ENCODE peak calls at places on chromosome 9, in nine cellular contexts. A, P, W, Q, V, J, C, L and B are unnamed samples.

GRCh38 chr9:32468740-32469139 is 57.3 kb downstream of the RIGI start:
- DNase-seq in A (no peak), P (no peak), W (no peak), Q (no peak), V (no peak), J (no peak), C (no peak), L (no peak), B (no peak)

GRCh38 chr9:21744320-21744719 is 58.1 kb upstream of the MTAP start:
- DNase-seq in A (no peak), P (no peak), W (no peak), Q (no peak), V (no peak), J (no peak), C (no peak), L (no peak), B (no peak)

GRCh38 chr9:70100362-70100761 is 56.7 kb downstream of the MAMDC2 start:
- DNase-seq in A (no peak), P (no peak), W (peak), Q (no peak), V (no peak), J (no peak), C (peak), L (no peak), B (no peak)

GRCh38 chr9:78029601-78030552 is 1.7 kb downstream of the GNAQ start:
- DNase-seq in A (no peak), P (peak), W (peak), Q (no peak), V (no peak), J (peak), C (no peak), L (peak), B (peak)

GRCh38 chr9:96654450-96655197 is 493 bp downstream of the PRXL2C start:
- DNase-seq in A (peak), P (peak), W (peak), Q (peak), V (peak), J (peak), C (peak), L (peak), B (peak)

GRCh38 chr9:105128908-105129307 is 115.5 kb upstream of the SLC44A1 start:
- DNase-seq in A (no peak), P (no peak), W (no peak), Q (no peak), V (no peak), J (no peak), C (no peak), L (no peak), B (no peak)

GRCh38 chr9:87551692-87552303 is 54.1 kb downstream of the DAPK1 start:
- DNase-seq in A (no peak), P (peak), W (no peak), Q (no peak), V (no peak), J (peak), C (no peak), L (no peak), B (no peak)

GRCh38 chr9:135053133-135053532 is 34.3 kb upstream of the OLFM1 start:
- DNase-seq in A (no peak), P (no peak), W (no peak), Q (no peak), V (no peak), J (no peak), C (no peak), L (no peak), B (no peak)

GRCh38 chr9:6779417-6780241 is 21.9 kb downstream of the KDM4C start:
- DNase-seq in A (no peak), P (no peak), W (peak), Q (peak), V (no peak), J (peak), C (no peak), L (no peak), B (no peak)

GRCh38 chr9:14485366-14485765 is 171.4 kb upstream of the NFIB start:
- DNase-seq in A (no peak), P (no peak), W (no peak), Q (peak), V (no peak), J (no peak), C (no peak), L (peak), B (peak)

GRCh38 chr9:108467653-108468324 is 388.0 kb downstream of the ACTL7B start:
- DNase-seq in A (no peak), P (no peak), W (peak), Q (no peak), V (no peak), J (no peak), C (no peak), L (no peak), B (no peak)

GRCh38 chr9:120583958-120584369 is 4.0 kb upstream of the CDK5RAP2 start:
- DNase-seq in A (no peak), P (peak), W (peak), Q (peak), V (no peak), J (no peak), C (peak), L (peak), B (peak)

GRCh38 chr9:18442629-18443491 is 31.1 kb upstream of the ADAMTSL1 start:
- DNase-seq in A (no peak), P (peak), W (peak), Q (peak), V (peak), J (peak), C (peak), L (peak), B (peak)

GRCh38 chr9:106862115-106862945 is 636 bp upstream of the ZNF462 start:
- DNase-seq in A (no peak), P (peak), W (peak), Q (peak), V (peak), J (peak), C (no peak), L (peak), B (peak)

GRCh38 chr9:116689633-116690032 is 2.5 kb downstream of the TRIM32 start:
- DNase-seq in A (no peak), P (no peak), W (no peak), Q (no peak), V (no peak), J (no peak), C (no peak), L (no peak), B (no peak)

GRCh38 chr9:80326105-80326504 is 754.3 kb downstream of the TLE4 start:
- DNase-seq in A (no peak), P (no peak), W (no peak), Q (peak), V (no peak), J (no peak), C (no peak), L (no peak), B (no peak)

GRCh38 chr9:31839273-31839672 is 545.2 kb upstream of the ACO1 start:
- DNase-seq in A (no peak), P (no peak), W (no peak), Q (peak), V (no peak), J (no peak), C (no peak), L (peak), B (peak)

GRCh38 chr9:106799146-106799545 is 63.8 kb upstream of the ZNF462 start:
- DNase-seq in A (no peak), P (no peak), W (peak), Q (peak), V (no peak), J (no peak), C (no peak), L (peak), B (peak)

GRCh38 chr9:129497064-129497836 is 123.7 kb downstream of the C9orf50 start:
- DNase-seq in A (no peak), P (no peak), W (no peak), Q (no peak), V (no peak), J (no peak), C (no peak), L (no peak), B (no peak)

GRCh38 chr9:80796662-80797426 is 892.5 kb downstream of the TLE1 start:
- DNase-seq in A (no peak), P (no peak), W (no peak), Q (no peak), V (no peak), J (no peak), C (no peak), L (no peak), B (no peak)

GRCh38 chr9:89686134-89686533 is 81.3 kb downstream of the GADD45G start:
- DNase-seq in A (no peak), P (no peak), W (no peak), Q (no peak), V (no peak), J (no peak), C (no peak), L (peak), B (peak)

GRCh38 chr9:16318516-16319060 is 551.9 kb downstream of the BNC2 start:
- DNase-seq in A (no peak), P (no peak), W (no peak), Q (no peak), V (no peak), J (no peak), C (peak), L (no peak), B (no peak)

GRCh38 chr9:120344230-120344629 is 235.7 kb downstream of the CDK5RAP2 start:
- DNase-seq in A (no peak), P (no peak), W (peak), Q (peak), V (no peak), J (no peak), C (no peak), L (peak), B (peak)

GRCh38 chr9:88544245-88544644 is 9.3 kb downstream of the NXNL2 start:
- DNase-seq in A (no peak), P (no peak), W (no peak), Q (no peak), V (no peak), J (no peak), C (no peak), L (no peak), B (peak)

GRCh38 chr9:75071530-75072122 is 16.3 kb downstream of the NMRK1 start:
- DNase-seq in A (no peak), P (peak), W (no peak), Q (no peak), V (no peak), J (no peak), C (no peak), L (peak), B (peak)

GRCh38 chr9:18261143-18261542 is 212.8 kb upstream of the ADAMTSL1 start:
- DNase-seq in A (no peak), P (no peak), W (peak), Q (no peak), V (no peak), J (no peak), C (no peak), L (no peak), B (no peak)

GRCh38 chr9:69674112-69674511 is 1.9 kb upstream of the APBA1 start:
- DNase-seq in A (no peak), P (no peak), W (peak), Q (no peak), V (no peak), J (no peak), C (no peak), L (peak), B (no peak)

GRCh38 chr9:136538599-136539426 is 7.0 kb downstream of the NOTCH1 start:
- DNase-seq in A (no peak), P (peak), W (no peak), Q (no peak), V (no peak), J (no peak), C (no peak), L (peak), B (no peak)

GRCh38 chr9:93665566-93666278 is 89.3 kb downstream of the PHF2 start:
- DNase-seq in A (no peak), P (no peak), W (no peak), Q (no peak), V (no peak), J (no peak), C (no peak), L (no peak), B (no peak)

GRCh38 chr9:34675048-34675714 is 12.7 kb upstream of the CCL27 start:
- DNase-seq in A (no peak), P (peak), W (peak), Q (peak), V (peak), J (peak), C (no peak), L (peak), B (peak)

GRCh38 chr9:94563548-94563947 is 8.7 kb downstream of the PCAT7 start:
- DNase-seq in A (no peak), P (no peak), W (no peak), Q (no peak), V (no peak), J (no peak), C (no peak), L (no peak), B (no peak)

GRCh38 chr9:98375138-98375726 is 119.8 kb upstream of the TBC1D2 start:
- DNase-seq in A (no peak), P (no peak), W (peak), Q (peak), V (no peak), J (no peak), C (no peak), L (peak), B (no peak)

GRCh38 chr9:129542761-129543160 is 78.1 kb downstream of the C9orf50 start:
- DNase-seq in A (no peak), P (no peak), W (no peak), Q (no peak), V (no peak), J (no peak), C (no peak), L (peak), B (peak)

GRCh38 chr9:90641868-90642558 is 611 bp downstream of the DIRAS2 start:
- DNase-seq in A (no peak), P (no peak), W (peak), Q (peak), V (no peak), J (peak), C (no peak), L (peak), B (no peak)

GRCh38 chr9:74449060-74449459 is 48.1 kb upstream of the RORB start:
- DNase-seq in A (no peak), P (no peak), W (no peak), Q (no peak), V (no peak), J (no peak), C (no peak), L (no peak), B (no peak)

GRCh38 chr9:89810434-89810833 is 205.6 kb downstream of the GADD45G start:
- DNase-seq in A (no peak), P (no peak), W (no peak), Q (peak), V (no peak), J (no peak), C (no peak), L (no peak), B (no peak)

GRCh38 chr9:2778816-2779215 is 61.5 kb downstream of the KCNV2 start:
- DNase-seq in A (no peak), P (no peak), W (no peak), Q (no peak), V (no peak), J (no peak), C (no peak), L (no peak), B (no peak)

DNA sequence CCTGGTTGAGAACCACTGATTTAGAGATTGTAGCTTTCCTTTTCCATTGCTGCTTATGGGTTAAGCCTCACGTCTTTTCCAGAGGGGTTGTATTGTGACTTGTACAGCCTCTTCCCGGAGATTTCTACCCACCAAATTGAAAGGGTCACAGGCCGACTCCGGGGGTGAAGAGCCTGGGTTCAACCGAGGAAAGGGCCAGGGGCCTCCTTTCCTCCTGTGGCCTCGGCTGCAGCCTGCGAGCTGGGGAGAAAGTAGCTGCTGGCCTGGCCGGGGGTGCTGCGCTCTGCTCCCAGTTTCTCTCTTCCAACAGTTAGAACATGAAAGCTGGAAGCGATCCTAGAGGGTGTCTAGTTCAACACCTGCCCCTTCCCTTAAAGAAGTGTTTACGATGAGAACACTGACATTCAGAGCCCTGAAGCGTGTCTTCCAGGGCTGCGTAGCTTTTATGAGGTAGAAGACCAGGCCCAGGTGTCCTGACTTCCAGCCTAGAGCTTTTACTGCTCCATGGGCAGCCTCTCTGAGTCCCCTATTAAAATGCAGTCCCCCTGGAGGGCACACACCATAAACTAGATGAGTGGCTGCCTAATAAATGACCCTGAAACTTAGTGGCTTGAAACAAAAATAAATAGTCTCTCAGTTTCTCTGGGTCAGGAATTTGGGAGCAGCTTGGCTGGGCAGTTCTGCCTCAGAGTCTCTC is 56.9 kb downstream of the ACER2 start:
- DNase-seq in A (no peak), P (no peak), W (no peak), Q (no peak), V (no peak), J (no peak), C (no peak), L (no peak), B (no peak)
- TF ChIP-seq CTCF in A (no peak), P (no peak), W (no peak), Q (no peak), V (no peak), J (no peak), C (no peak), L (no peak), B (no peak)

DNA sequence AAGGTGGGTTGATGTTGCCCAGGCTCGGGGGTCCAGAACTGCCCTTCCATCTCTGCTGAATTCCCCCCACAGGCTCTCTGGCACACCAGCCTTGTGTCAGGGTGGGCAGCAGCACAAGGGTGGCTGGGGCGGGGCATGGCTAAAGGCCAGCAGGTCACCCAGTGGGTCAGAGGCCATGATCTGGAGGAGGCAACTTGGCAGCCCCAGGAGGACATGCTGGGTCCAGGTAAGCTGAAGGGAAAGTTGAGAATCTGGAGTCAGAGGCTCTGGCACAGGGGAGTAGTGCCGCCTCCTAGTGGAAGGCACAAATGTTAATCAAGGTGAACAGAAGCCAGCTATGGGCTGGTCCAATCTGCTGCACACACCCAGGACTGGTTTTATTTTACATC is 6.2 kb downstream of the TMEM8B start:
- DNase-seq in A (no peak), P (no peak), W (no peak), Q (no peak), V (no peak), J (no peak), C (no peak), L (peak), B (peak)
- TF ChIP-seq CTCF in A (peak), P (no peak), W (no peak), Q (peak), V (peak), J (peak), C (no peak), L (peak), B (no peak)

GRCh38 chr9:121619566-121619965 is 31.9 kb upstream of the DAB2IP start:
- DNase-seq in A (no peak), P (no peak), W (no peak), Q (no peak), V (no peak), J (no peak), C (no peak), L (peak), B (no peak)

GRCh38 chr9:121618504-121618903 is 32.9 kb upstream of the DAB2IP start:
- DNase-seq in A (no peak), P (no peak), W (no peak), Q (no peak), V (no peak), J (no peak), C (no peak), L (no peak), B (no peak)

GRCh38 chr9:121619989-121620673 is 31.3 kb upstream of the DAB2IP start:
- DNase-seq in A (no peak), P (no peak), W (no peak), Q (no peak), V (no peak), J (no peak), C (no peak), L (no peak), B (no peak)

GRCh38 chr9:121622842-121623203 is 28.6 kb upstream of the DAB2IP start:
- DNase-seq in A (no peak), P (no peak), W (no peak), Q (no peak), V (no peak), J (no peak), C (no peak), L (no peak), B (no peak)

DNA sequence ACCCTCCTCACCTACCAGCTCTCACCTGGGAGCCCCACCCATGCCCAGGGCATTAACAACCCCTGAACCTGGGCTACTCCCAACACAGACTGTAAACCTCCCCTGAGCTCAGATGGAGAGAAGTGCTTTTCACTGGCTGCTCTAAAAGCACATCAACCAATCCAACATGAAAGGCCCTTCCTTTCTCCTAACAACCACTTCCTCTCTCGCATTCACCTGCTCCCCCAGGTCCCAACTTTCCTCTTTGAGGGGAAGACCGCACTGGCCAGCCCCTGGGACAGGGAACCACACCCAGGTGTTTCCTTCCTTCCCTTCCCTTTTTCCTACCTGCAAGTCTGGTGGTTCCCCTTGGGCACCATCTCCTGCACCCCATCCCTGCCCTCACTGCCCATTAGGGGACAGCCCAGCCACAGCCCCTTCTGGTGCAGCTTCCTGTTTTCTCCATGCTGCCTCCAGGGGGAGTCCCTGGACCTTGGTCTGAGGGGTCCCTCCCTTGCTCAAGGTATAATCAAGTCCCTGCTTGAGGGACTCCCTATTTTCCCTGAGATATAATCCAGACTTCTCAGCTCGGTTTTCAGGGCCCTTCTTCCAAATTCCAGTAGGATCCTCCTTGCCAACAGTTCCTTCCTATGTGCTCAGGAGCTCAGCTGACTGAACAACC is 30.5 kb upstream of the DAB2IP start:
- DNase-seq in A (no peak), P (peak), W (no peak), Q (no peak), V (no peak), J (peak), C (no peak), L (peak), B (peak)
- TF ChIP-seq CTCF in A (no peak), P (peak), W (peak), Q (peak), V (peak), J (peak), C (peak), L (peak), B (peak)

DNA sequence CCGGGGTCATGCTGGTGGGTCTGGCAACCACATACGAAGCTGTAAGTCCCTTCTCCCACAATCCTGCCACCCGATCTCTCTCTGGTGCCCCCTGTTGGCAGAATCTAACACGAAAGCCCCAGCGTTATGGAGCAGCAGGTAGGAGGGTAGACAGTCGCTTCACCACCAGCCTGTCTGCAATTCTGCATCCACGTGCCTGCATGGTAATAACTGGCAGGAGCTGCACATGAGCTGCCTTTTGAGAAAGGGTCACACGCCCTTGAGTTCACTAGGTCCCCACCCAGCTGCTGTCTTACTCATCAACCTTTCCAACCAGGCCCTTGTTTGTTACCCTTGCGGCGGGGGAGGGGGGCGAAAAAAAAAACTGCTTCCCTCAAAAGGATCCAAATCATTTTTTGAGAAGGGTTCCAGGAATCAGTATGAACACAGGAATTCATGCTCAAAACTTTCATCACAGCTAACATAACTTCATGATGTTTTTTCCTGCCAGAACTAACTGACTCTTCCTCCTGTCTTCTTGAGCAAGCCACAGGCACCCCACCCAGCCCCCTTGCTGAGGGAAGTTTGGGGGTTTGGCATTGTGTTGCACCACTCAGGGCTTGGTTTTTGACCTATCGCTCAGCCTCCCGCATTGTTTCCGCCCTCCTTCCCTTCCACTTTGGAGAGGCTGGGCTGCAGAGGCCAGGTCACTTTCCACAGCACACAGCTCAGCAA is 19.6 kb upstream of the TMEM252 start:
- DNase-seq in A (no peak), P (peak), W (peak), Q (peak), V (no peak), J (peak), C (peak), L (no peak), B (peak)
- TF ChIP-seq CTCF in A (no peak), P (peak), W (peak), Q (peak), V (peak), J (peak), C (peak), L (peak), B (peak)